ENCODE peak calls at places on chromosomes 7 and 10, in eight cellular contexts. P is skeletal muscle cell; T is lung; D is CD4-positive, CD25-positive, alpha-beta regulatory T cell; G is cardiac fibroblast; C is chondrocyte; V is PC-9; J is heart right ventricle. L is an unnamed sample.

GRCh38 chr7:4828720-4829383 is 33.0 kb downstream of the PAPOLB start:
- DNase-seq in P (no peak), T (no peak), D (no peak), G (no peak), C (no peak), V (no peak), J (no peak), L (no peak)

GRCh38 chr10:8159628-8160165 is 105.2 kb downstream of the GATA3 start:
- DNase-seq in P (no peak), T (peak), D (no peak), G (no peak), C (no peak), V (peak), J (no peak), L (no peak)

GRCh38 chr10:111128331-111129167 is 51.7 kb downstream of the ADRA2A start:
- DNase-seq in P (no peak), T (no peak), D (no peak), G (no peak), C (no peak), V (peak), J (no peak), L (no peak)

GRCh38 chr7:127347567-127348246 is 44.8 kb downstream of the ZNF800 start:
- DNase-seq in P (peak), T (peak), D (peak), G (peak), C (peak), V (no peak), J (peak), L (no peak)

GRCh38 chr7:143811-144453 is 48.4 kb upstream of the FAM20C start:
- DNase-seq in P (no peak), T (no peak), D (no peak), G (no peak), C (no peak), V (no peak), J (no peak), L (no peak)

GRCh38 chr10:19811517-19811916 is 4.7 kb upstream of the PLXDC2 start:
- DNase-seq in P (no peak), T (no peak), D (no peak), G (peak), C (no peak), V (no peak), J (peak), L (no peak)

GRCh38 chr10:69332278-69333010 is 54.1 kb downstream of the HK1 start:
- DNase-seq in P (no peak), T (no peak), D (no peak), G (no peak), C (no peak), V (peak), J (no peak), L (no peak)

GRCh38 chr10:43679509-43679908 is 30.8 kb upstream of the ZNF32 start:
- DNase-seq in P (no peak), T (peak), D (no peak), G (peak), C (peak), V (no peak), J (peak), L (no peak)

GRCh38 chr7:105664816-105665525 is 83.7 kb upstream of the EFCAB10 start:
- DNase-seq in P (no peak), T (no peak), D (no peak), G (no peak), C (no peak), V (peak), J (no peak), L (no peak)

GRCh38 chr7:75740846-75741497 is 2.2 kb upstream of the HIP1 start:
- DNase-seq in P (no peak), T (peak), D (no peak), G (peak), C (no peak), V (no peak), J (peak), L (no peak)

GRCh38 chr10:88787463-88787862 is 15.1 kb upstream of the LIPM start:
- DNase-seq in P (no peak), T (no peak), D (no peak), G (no peak), C (no peak), V (no peak), J (no peak), L (no peak)

GRCh38 chr7:148255333-148255732 is 335.2 kb upstream of the C7orf33 start:
- DNase-seq in P (no peak), T (no peak), D (no peak), G (no peak), C (no peak), V (no peak), J (no peak), L (no peak)

GRCh38 chr7:120311028-120311788 is 38.2 kb downstream of the KCND2 start:
- DNase-seq in P (no peak), T (no peak), D (no peak), G (no peak), C (no peak), V (no peak), J (no peak), L (no peak)

GRCh38 chr10:15784237-15784636 is 64.5 kb upstream of the ITGA8 start:
- DNase-seq in P (no peak), T (no peak), D (no peak), G (no peak), C (no peak), V (no peak), J (no peak), L (no peak)

GRCh38 chr10:114228156-114228555 is 10.9 kb upstream of the VWA2 start:
- DNase-seq in P (no peak), T (no peak), D (no peak), G (no peak), C (no peak), V (no peak), J (no peak), L (no peak)

GRCh38 chr10:100566561-100566960 is 30.8 kb downstream of the HIF1AN start:
- DNase-seq in P (no peak), T (no peak), D (no peak), G (no peak), C (no peak), V (no peak), J (no peak), L (no peak)

GRCh38 chr7:70706698-70707097 is 425.2 kb upstream of the GALNT17 start:
- DNase-seq in P (no peak), T (no peak), D (no peak), G (no peak), C (no peak), V (no peak), J (no peak), L (no peak)

GRCh38 chr10:27801171-27801785 is 55.7 kb upstream of the MKX start:
- DNase-seq in P (no peak), T (no peak), D (no peak), G (no peak), C (no peak), V (no peak), J (no peak), L (no peak)

GRCh38 chr10:12847361-12847975 is 154.0 kb downstream of the CCDC3 start:
- DNase-seq in P (no peak), T (no peak), D (no peak), G (no peak), C (no peak), V (no peak), J (no peak), L (no peak)

GRCh38 chr10:46234026-46234425 is 52.8 kb upstream of the ANTXRL start:
- DNase-seq in P (no peak), T (no peak), D (no peak), G (no peak), C (no peak), V (peak), J (peak), L (no peak)

GRCh38 chr10:35992107-35992506 is 350.0 kb upstream of the FZD8 start:
- DNase-seq in P (no peak), T (no peak), D (no peak), G (no peak), C (no peak), V (no peak), J (no peak), L (no peak)

GRCh38 chr10:34655286-34656170 is 159.6 kb downstream of the PARD3 start:
- DNase-seq in P (peak), T (no peak), D (no peak), G (peak), C (no peak), V (peak), J (peak), L (no peak)

GRCh38 chr7:66697451-66698438 is 42.8 kb upstream of the RABGEF1 start:
- DNase-seq in P (peak), T (no peak), D (no peak), G (peak), C (no peak), V (no peak), J (peak), L (no peak)

GRCh38 chr10:132938472-132939329 is 3.7 kb downstream of the CFAP46 start:
- DNase-seq in P (no peak), T (no peak), D (no peak), G (peak), C (no peak), V (no peak), J (no peak), L (no peak)

GRCh38 chr10:28800144-28800543 is 122.8 kb downstream of the BAMBI start:
- DNase-seq in P (no peak), T (no peak), D (no peak), G (no peak), C (no peak), V (no peak), J (no peak), L (no peak)

GRCh38 chr7:151244871-151245346 is 3.6 kb downstream of the SMARCD3 start:
- DNase-seq in P (no peak), T (no peak), D (no peak), G (no peak), C (no peak), V (no peak), J (no peak), L (no peak)

GRCh38 chr10:96290368-96291133 is 13.7 kb upstream of the DNTT start:
- DNase-seq in P (no peak), T (no peak), D (no peak), G (no peak), C (no peak), V (no peak), J (no peak), L (no peak)

GRCh38 chr7:108094933-108095710 is 35.0 kb downstream of the LAMB4 start:
- DNase-seq in P (peak), T (peak), D (no peak), G (peak), C (no peak), V (peak), J (peak), L (no peak)

GRCh38 chr7:42624471-42624870 is 287.4 kb downstream of the C7orf25 start:
- DNase-seq in P (no peak), T (no peak), D (no peak), G (no peak), C (no peak), V (no peak), J (no peak), L (no peak)

GRCh38 chr7:2759736-2760097 is 71.7 kb downstream of the AMZ1 start:
- DNase-seq in P (no peak), T (no peak), D (no peak), G (no peak), C (no peak), V (no peak), J (no peak), L (no peak)

GRCh38 chr10:71799785-71800453 is 26.6 kb upstream of the VSIR start:
- DNase-seq in P (no peak), T (no peak), D (no peak), G (no peak), C (no peak), V (no peak), J (no peak), L (no peak)

GRCh38 chr10:42943025-42943818 is 133.6 kb upstream of the RET start:
- DNase-seq in P (no peak), T (no peak), D (no peak), G (no peak), C (peak), V (no peak), J (no peak), L (no peak)

GRCh38 chr10:36534471-36535002 is 590.9 kb upstream of the ANKRD30A start:
- DNase-seq in P (peak), T (no peak), D (no peak), G (peak), C (no peak), V (peak), J (no peak), L (no peak)

GRCh38 chr10:22906767-22907166 is 21.1 kb upstream of the ARMC3 start:
- DNase-seq in P (no peak), T (no peak), D (no peak), G (no peak), C (no peak), V (no peak), J (no peak), L (no peak)

GRCh38 chr10:26550774-26551526 is 112.8 kb downstream of the APBB1IP start:
- DNase-seq in P (no peak), T (no peak), D (no peak), G (no peak), C (no peak), V (no peak), J (no peak), L (no peak)

GRCh38 chr10:75613685-75614587 is 182.5 kb downstream of the LRMDA start:
- DNase-seq in P (no peak), T (no peak), D (no peak), G (peak), C (no peak), V (no peak), J (no peak), L (no peak)

GRCh38 chr7:30252885-30253795 is 31.3 kb upstream of the ZNRF2 start:
- DNase-seq in P (no peak), T (peak), D (no peak), G (peak), C (no peak), V (peak), J (peak), L (no peak)

GRCh38 chr10:102043456-102043855 is 12.5 kb downstream of the ARMH3 start:
- DNase-seq in P (no peak), T (no peak), D (no peak), G (no peak), C (no peak), V (no peak), J (no peak), L (no peak)